ENCODE peak calls at places on chromosomes 1 and 21, in ten cellular contexts. T is prostate gland, K is heart left ventricle, U is uterus, L is stomach, H is spleen, Z is endothelial cell of umbilical vein, W is body of pancreas, V is HepG2, G is thyroid gland. R is an unnamed sample. For H3K36me3, the result is how much of the 10 kb centered on the place peaks cover.

GRCh38 chr1:30165116-30165515 is 558.3 kb downstream of the MATN1 start:
- DNase-seq in U (no peak), W (no peak), G (no peak), V (no peak), Z (no peak), L (no peak), T (no peak), H (no peak), K (no peak), R (no peak)

GRCh38 chr1:90591970-90592356 is 125.1 kb downstream of the BARHL2 start:
- DNase-seq in K (no peak), L (no peak), U (no peak), G (no peak), H (no peak), Z (no peak), V (no peak), T (no peak), W (no peak), R (no peak)

GRCh38 chr1:185439727-185440415 is 122.8 kb upstream of the IVNS1ABP start:
- DNase-seq in G (no peak), L (no peak), U (no peak), H (no peak), V (no peak), Z (peak), W (no peak), K (no peak), T (no peak), R (no peak)

GRCh38 chr1:31760422-31760900 is 3.7 kb downstream of the ADGRB2 start:
- DNase-seq in L (no peak), V (no peak), H (no peak), Z (no peak), G (peak), W (no peak), T (no peak), K (no peak), U (no peak), R (no peak)

GRCh38 chr1:64133036-64133435 is 70.4 kb upstream of the UBE2U start:
- DNase-seq in U (no peak), H (no peak), Z (peak), G (no peak), L (no peak), V (no peak), K (no peak), T (no peak), W (no peak), R (no peak)

GRCh38 chr21:36166705-36167104 is 10.1 kb downstream of the DOP1B start:
- DNase-seq in K (no peak), V (no peak), G (no peak), T (peak), U (no peak), L (no peak), Z (no peak), H (no peak), W (no peak), R (no peak)

GRCh38 chr21:25456672-25457071 is 150.6 kb downstream of the MRPL39 start:
- DNase-seq in V (no peak), Z (peak), U (no peak), L (peak), K (no peak), W (no peak), H (no peak), T (no peak), G (no peak), R (no peak)

GRCh38 chr1:111920221-111921024 is 69.0 kb downstream of the KCND3 start:
- DNase-seq in L (peak), H (no peak), T (peak), U (no peak), G (peak), W (peak), K (peak), Z (no peak), V (no peak), R (no peak)

GRCh38 chr1:86913399-86913895 is 479 bp downstream of the SELENOF start:
- DNase-seq in Z (no peak), K (peak), W (no peak), H (peak), L (peak), V (peak), U (no peak), G (peak), T (no peak), R (peak)

GRCh38 chr21:18524097-18524496 is 120.5 kb upstream of the TMPRSS15 start:
- DNase-seq in H (no peak), U (no peak), G (no peak), Z (no peak), K (no peak), L (no peak), T (no peak), V (no peak), W (no peak), R (no peak)

GRCh38 chr1:152313970-152314369 is 11.1 kb downstream of the FLG start:
- DNase-seq in T (no peak), Z (no peak), L (no peak), W (no peak), K (no peak), G (no peak), U (no peak), V (no peak), H (no peak), R (no peak)

GRCh38 chr1:55702064-55702463 is 486.9 kb upstream of the USP24 start:
- DNase-seq in H (no peak), U (no peak), T (no peak), L (no peak), K (no peak), V (peak), Z (peak), W (no peak), G (no peak), R (no peak)

GRCh38 chr1:32480003-32480402 is 15.1 kb downstream of the ZBTB8B start:
- DNase-seq in H (no peak), K (no peak), G (no peak), W (no peak), U (no peak), L (no peak), Z (no peak), T (no peak), V (no peak), R (no peak)

GRCh38 chr1:217585577-217585976 is 45.3 kb downstream of the GPATCH2 start:
- DNase-seq in L (no peak), H (no peak), W (no peak), T (no peak), K (no peak), V (no peak), G (no peak), U (no peak), Z (no peak), R (no peak)

GRCh38 chr1:179805291-179806195 is 62.5 kb downstream of the FAM163A start:
- DNase-seq in V (no peak), W (no peak), H (peak), T (no peak), G (no peak), Z (no peak), U (no peak), K (no peak), L (no peak), R (no peak)
- H3K36me3 ChIP-seq in V (under half), W (under half), H (under half), T (under half), G (under half), Z (under half), U (under half), K (under half), L (under half), R (under half)

GRCh38 chr1:153651771-153652170 is 6.7 kb upstream of the SNAPIN start:
- DNase-seq in L (no peak), V (no peak), W (no peak), H (no peak), K (no peak), U (no peak), Z (no peak), G (no peak), T (no peak), R (no peak)

GRCh38 chr1:153649137-153649866 is 9.2 kb upstream of the SNAPIN start:
- DNase-seq in W (no peak), G (no peak), L (peak), U (no peak), K (no peak), T (no peak), V (no peak), Z (no peak), H (no peak), R (no peak)

GRCh38 chr1:153648000-153648643 is 10.4 kb upstream of the SNAPIN start:
- DNase-seq in L (no peak), U (no peak), V (no peak), G (peak), T (no peak), H (no peak), W (no peak), Z (no peak), K (no peak), R (no peak)

GRCh38 chr1:153647375-153647714 is 11.2 kb upstream of the SNAPIN start:
- DNase-seq in K (no peak), G (no peak), T (no peak), Z (no peak), U (no peak), H (no peak), V (no peak), W (no peak), L (no peak), R (no peak)

DNA sequence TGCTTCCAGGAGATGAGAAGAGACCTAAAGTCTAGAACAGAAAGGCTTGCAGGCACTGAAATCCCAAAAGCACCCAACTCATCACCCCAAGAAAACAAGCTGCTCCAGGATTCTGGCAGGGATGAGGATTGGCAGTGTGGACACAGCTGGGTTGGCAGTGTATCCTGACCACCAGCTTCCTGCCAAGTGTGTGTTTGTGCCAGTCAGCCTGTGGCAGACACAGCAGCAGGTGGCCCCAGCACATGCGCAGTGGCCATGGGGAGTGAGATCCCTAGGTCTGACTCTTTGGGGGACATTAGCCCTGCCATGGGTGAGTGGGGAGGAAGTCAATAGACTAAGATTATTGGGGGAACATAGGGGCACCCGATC is 8.7 kb upstream of the SNAPIN start:
- DNase-seq in L (peak), U (no peak), K (peak), V (no peak), H (no peak), W (peak), G (peak), T (peak), Z (no peak), R (peak)
- TF ChIP-seq POLR2A in L (no peak), U (no peak), K (no peak), V (no peak), H (no peak), W (no peak), G (no peak), T (no peak), Z (no peak), R (no peak)

DNA sequence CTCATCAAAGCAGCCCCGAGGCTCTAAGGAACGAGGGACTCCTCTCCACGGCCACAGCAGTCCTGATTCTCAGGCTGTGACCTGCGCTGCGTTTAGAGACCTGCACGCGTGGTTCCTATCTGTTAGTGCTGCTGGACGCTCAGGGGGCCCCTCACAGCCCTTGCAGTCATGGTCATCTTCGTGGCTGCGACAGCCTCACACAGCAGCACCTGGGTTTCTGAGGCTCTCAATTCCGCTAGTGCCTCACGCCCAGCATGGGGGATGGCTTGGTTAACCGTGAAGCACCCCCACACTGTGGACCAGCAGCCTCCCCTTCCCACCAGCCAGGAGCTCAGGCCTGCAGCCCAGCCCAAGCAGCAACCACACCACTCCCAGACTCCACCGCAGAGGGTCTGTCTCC is 7.8 kb downstream of the MORN1 start:
- DNase-seq in U (peak), W (no peak), T (no peak), G (no peak), L (no peak), Z (no peak), K (no peak), V (no peak), H (peak), R (peak)
- H3K36me3 ChIP-seq in U (under half), W (under half), T (under half), G (under half), L (under half), Z (under half), K (under half), V (under half), H (under half), R (under half)

GRCh38 chr1:228165372-228166169 is at the start of gene IBA57:
- DNase-seq in U (peak), K (peak), G (peak), L (peak), T (peak), Z (peak), V (peak), H (peak), W (peak), R (peak)
- TF ChIP-seq POLR2A in U (peak), K (peak), G (peak), L (peak), T (peak), Z (peak), V (peak), H (peak), W (peak), R (peak)

GRCh38 chr1:79376106-79376505 is 369.6 kb upstream of the ADGRL4 start:
- DNase-seq in G (no peak), V (no peak), H (no peak), T (no peak), L (no peak), W (no peak), K (no peak), U (no peak), Z (peak), R (no peak)
- H3K36me3 ChIP-seq in G (under half), V (under half), H (under half), T (under half), L (under half), W (under half), K (under half), U (under half), Z (under half), R (under half)

DNA sequence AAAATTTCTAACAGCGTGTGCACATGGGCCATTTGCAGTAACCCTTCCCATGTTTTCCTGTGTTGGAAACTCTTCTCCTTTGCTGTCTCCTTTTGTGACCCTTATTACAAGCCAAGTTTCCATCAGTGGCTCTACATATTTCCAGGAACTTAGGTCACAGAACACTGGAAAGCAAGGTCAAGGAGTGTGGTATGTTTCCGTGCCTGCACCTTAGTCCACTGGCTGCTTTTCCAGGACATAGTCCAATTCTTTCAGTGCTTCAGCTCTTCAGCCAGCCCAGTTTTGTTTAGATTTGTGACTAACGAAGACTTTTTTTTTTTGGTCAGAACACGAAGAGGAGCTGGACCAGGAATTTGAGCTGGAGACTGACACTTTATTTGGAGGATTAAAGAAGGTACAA is 33.8 kb downstream of the HHAT start:
- DNase-seq in H (no peak), G (peak), U (no peak), W (no peak), K (peak), L (no peak), T (no peak), Z (peak), V (no peak), R (no peak)
- TF ChIP-seq POLR2A in H (no peak), G (no peak), U (no peak), W (no peak), K (no peak), L (no peak), T (no peak), Z (no peak), V (no peak), R (no peak)

GRCh38 chr1:229302740-229303139 is 31.8 kb downstream of the RAB4A start:
- DNase-seq in H (no peak), G (no peak), W (no peak), U (no peak), Z (no peak), K (no peak), V (no peak), L (no peak), T (no peak), R (no peak)
- H3K36me3 ChIP-seq in H (half or more), G (under half), W (under half), U (under half), Z (under half), K (under half), V (under half), L (half or more), T (under half), R (under half)

DNA sequence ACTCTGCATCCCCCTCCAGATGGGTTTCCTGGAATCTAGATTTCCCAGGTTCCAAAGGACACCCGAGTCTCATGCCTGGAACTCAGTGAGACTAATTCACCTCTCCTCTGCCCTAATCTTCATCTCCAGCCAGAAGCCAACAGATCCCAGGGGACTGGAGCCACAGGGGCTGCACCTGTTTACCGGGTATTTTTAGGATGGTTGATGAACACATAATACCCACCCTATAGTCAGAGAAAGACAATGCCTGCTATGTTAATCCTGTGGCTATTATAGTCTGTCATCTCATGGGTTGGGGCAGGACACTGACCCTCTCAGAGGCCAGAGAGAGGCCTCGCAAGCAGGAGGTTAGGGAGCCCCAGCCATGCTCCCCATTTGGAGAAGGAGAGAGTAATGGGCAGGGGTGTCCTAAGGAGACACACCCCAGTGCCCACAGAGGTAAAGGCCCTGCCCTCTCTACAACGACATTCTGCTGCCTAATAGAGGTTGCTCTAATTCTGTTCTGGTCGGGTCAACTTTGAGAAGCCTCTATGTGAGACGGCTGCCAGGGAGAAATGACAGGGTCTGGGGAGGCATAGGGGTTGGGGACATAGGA is 1.0 kb upstream of the TNNI1 start:
- DNase-seq in G (no peak), U (no peak), K (no peak), L (no peak), V (no peak), T (no peak), H (peak), W (no peak), Z (no peak), R (no peak)
- TF ChIP-seq POLR2A in G (no peak), U (no peak), K (no peak), L (no peak), V (no peak), T (no peak), H (no peak), W (no peak), Z (no peak), R (no peak)